ENCODE peak calls at places on chromosomes 4 and X, in five cellular contexts. One of them, this sample, is unnamed.

GRCh38 chrX:81120936-81121351 is 80.8 kb downstream of the HMGN5 start:
- DNase-seq in hepatocyte: peak; percentile 69
- DNase-seq in prostate gland: peak; percentile 16
- DNase-seq in sigmoid colon: peak; percentile 59
- DNase-seq in fibroblast of lung: peak; percentile 49
- DNase-seq in this sample: peak; percentile 73

GRCh38 chr4:144645621-144646522 is at the start of gene HHIP:
- DNase-seq in fibroblast of lung: peak; percentile 78
- DNase-seq in sigmoid colon: peak; percentile 62
- DNase-seq in prostate gland: no peak
- DNase-seq in hepatocyte: peak; percentile 78
- DNase-seq in this sample: peak; percentile 64

GRCh38 chr4:60209588-60209987 is 990.5 kb upstream of the ADGRL3 start:
- DNase-seq in prostate gland: no peak
- DNase-seq in fibroblast of lung: no peak
- DNase-seq in sigmoid colon: no peak
- DNase-seq in hepatocyte: no peak
- DNase-seq in this sample: no peak

GRCh38 chr4:4438891-4439290 is 52.0 kb downstream of the NSG1 start:
- DNase-seq in sigmoid colon: no peak
- DNase-seq in fibroblast of lung: no peak
- DNase-seq in hepatocyte: no peak
- DNase-seq in prostate gland: no peak
- DNase-seq in this sample: no peak

GRCh38 chr4:126727461-126727860 is 905.3 kb upstream of the INTU start:
- DNase-seq in hepatocyte: no peak
- DNase-seq in prostate gland: no peak
- DNase-seq in sigmoid colon: no peak
- DNase-seq in fibroblast of lung: peak; percentile 70
- DNase-seq in this sample: no peak

GRCh38 chrX:149039057-149039456 is 466.0 kb downstream of the IDS start:
- DNase-seq in hepatocyte: no peak
- DNase-seq in prostate gland: no peak
- DNase-seq in sigmoid colon: no peak
- DNase-seq in fibroblast of lung: no peak
- DNase-seq in this sample: no peak

GRCh38 chrX:103608305-103608963 is 671 bp downstream of the TCEAL3 start:
- DNase-seq in fibroblast of lung: no peak
- DNase-seq in hepatocyte: no peak
- DNase-seq in prostate gland: peak; percentile 18
- DNase-seq in sigmoid colon: no peak
- DNase-seq in this sample: no peak

GRCh38 chr4:113756005-113756410 is 5.5 kb downstream of the CAMK2D start:
- DNase-seq in prostate gland: no peak
- DNase-seq in fibroblast of lung: peak; percentile 90
- DNase-seq in sigmoid colon: no peak
- DNase-seq in hepatocyte: no peak
- DNase-seq in this sample: peak; percentile 95

GRCh38 chrX:8191022-8191421 is 20.0 kb upstream of the VCX2 start:
- DNase-seq in prostate gland: peak; percentile 6
- DNase-seq in hepatocyte: peak; percentile 57
- DNase-seq in sigmoid colon: no peak
- DNase-seq in fibroblast of lung: peak; percentile 14
- DNase-seq in this sample: no peak

GRCh38 chr4:156968479-156968984 is 3.1 kb downstream of the PDGFC start:
- DNase-seq in fibroblast of lung: peak; percentile 86
- DNase-seq in hepatocyte: peak; percentile 83
- DNase-seq in sigmoid colon: peak; percentile 82
- DNase-seq in prostate gland: peak; percentile 55
- DNase-seq in this sample: peak; percentile 90

GRCh38 chrX:11151799-11152591 is 40.9 kb downstream of the HCCS start:
- DNase-seq in sigmoid colon: no peak
- DNase-seq in fibroblast of lung: no peak
- DNase-seq in prostate gland: no peak
- DNase-seq in hepatocyte: no peak
- DNase-seq in this sample: no peak

GRCh38 chrX:16839224-16839851 is 30.8 kb downstream of the RBBP7 start:
- DNase-seq in fibroblast of lung: peak; percentile 39
- DNase-seq in prostate gland: no peak
- DNase-seq in sigmoid colon: no peak
- DNase-seq in hepatocyte: no peak
- DNase-seq in this sample: no peak

GRCh38 chr4:128601992-128602695 is 207.4 kb upstream of the JADE1 start:
- DNase-seq in fibroblast of lung: peak; percentile 67
- DNase-seq in hepatocyte: peak; percentile 13
- DNase-seq in sigmoid colon: no peak
- DNase-seq in prostate gland: no peak
- DNase-seq in this sample: no peak

GRCh38 chr4:146124023-146124680 is 51.4 kb upstream of the LSM6 start:
- DNase-seq in prostate gland: no peak
- DNase-seq in hepatocyte: no peak
- DNase-seq in fibroblast of lung: peak; percentile 8
- DNase-seq in sigmoid colon: no peak
- DNase-seq in this sample: peak; percentile 9

GRCh38 chr4:168560184-168560834 is 63.5 kb downstream of the PALLD start:
- DNase-seq in hepatocyte: peak; percentile 56
- DNase-seq in sigmoid colon: no peak
- DNase-seq in fibroblast of lung: peak; percentile 64
- DNase-seq in prostate gland: peak; percentile 60
- DNase-seq in this sample: peak; percentile 36

GRCh38 chrX:23764183-23764582 is 18.8 kb upstream of the SAT1 start:
- DNase-seq in hepatocyte: peak; percentile 23
- DNase-seq in sigmoid colon: no peak
- DNase-seq in fibroblast of lung: no peak
- DNase-seq in prostate gland: no peak
- DNase-seq in this sample: no peak

GRCh38 chrX:110394653-110395052 is 36.0 kb downstream of the RTL9 start:
- DNase-seq in sigmoid colon: no peak
- DNase-seq in prostate gland: no peak
- DNase-seq in hepatocyte: peak; percentile 39
- DNase-seq in fibroblast of lung: peak; percentile 78
- DNase-seq in this sample: no peak

GRCh38 chrX:154486052-154486395 is 391 bp downstream of the UBL4A start:
- DNase-seq in hepatocyte: peak; percentile 33
- DNase-seq in prostate gland: no peak
- DNase-seq in fibroblast of lung: no peak
- DNase-seq in sigmoid colon: peak; percentile 74
- DNase-seq in this sample: no peak

GRCh38 chrX:17065100-17065499 is 118.6 kb downstream of the REPS2 start:
- DNase-seq in fibroblast of lung: no peak
- DNase-seq in sigmoid colon: no peak
- DNase-seq in prostate gland: no peak
- DNase-seq in hepatocyte: no peak
- DNase-seq in this sample: no peak

GRCh38 chr4:99047710-99048109 is 40.9 kb downstream of the ADH5 start:
- DNase-seq in fibroblast of lung: no peak
- DNase-seq in prostate gland: no peak
- DNase-seq in hepatocyte: no peak
- DNase-seq in sigmoid colon: no peak
- DNase-seq in this sample: no peak
- H3K36me3 ChIP-seq in fibroblast of lung: peaks cover 4% of the 10 kb centered on the region
- H3K36me3 ChIP-seq in prostate gland: no peaks in the 10 kb centered on the region
- H3K36me3 ChIP-seq in hepatocyte: no peaks in the 10 kb centered on the region
- H3K36me3 ChIP-seq in sigmoid colon: peaks cover 60% of the 10 kb centered on the region
- H3K36me3 ChIP-seq in this sample: peaks cover 46% of the 10 kb centered on the region

GRCh38 chr4:94566420-94566819 is 114.7 kb downstream of the PDLIM5 start:
- DNase-seq in sigmoid colon: no peak
- DNase-seq in hepatocyte: no peak
- DNase-seq in fibroblast of lung: no peak
- DNase-seq in prostate gland: no peak
- DNase-seq in this sample: no peak

GRCh38 chr4:94564252-94564651 is 112.5 kb downstream of the PDLIM5 start:
- DNase-seq in fibroblast of lung: no peak
- DNase-seq in hepatocyte: peak; percentile 43
- DNase-seq in sigmoid colon: no peak
- DNase-seq in prostate gland: no peak
- DNase-seq in this sample: no peak

GRCh38 chr4:94571301-94571700 is 119.6 kb downstream of the PDLIM5 start:
- DNase-seq in prostate gland: no peak
- DNase-seq in hepatocyte: no peak
- DNase-seq in sigmoid colon: no peak
- DNase-seq in fibroblast of lung: no peak
- DNase-seq in this sample: no peak

GRCh38 chr4:94570558-94570957 is 118.8 kb downstream of the PDLIM5 start:
- DNase-seq in hepatocyte: no peak
- DNase-seq in fibroblast of lung: no peak
- DNase-seq in prostate gland: no peak
- DNase-seq in sigmoid colon: no peak
- DNase-seq in this sample: no peak

GRCh38 chr4:94567811-94568210 is 116.1 kb downstream of the PDLIM5 start:
- DNase-seq in fibroblast of lung: no peak
- DNase-seq in prostate gland: no peak
- DNase-seq in sigmoid colon: no peak
- DNase-seq in hepatocyte: no peak
- DNase-seq in this sample: no peak
- H3K4me3 ChIP-seq in fibroblast of lung: no peak overlapping the region
- H3K4me3 ChIP-seq in prostate gland: no peak overlapping the region
- H3K4me3 ChIP-seq in sigmoid colon: no peak overlapping the region
- H3K4me3 ChIP-seq in hepatocyte: no peak overlapping the region
- H3K4me3 ChIP-seq in this sample: no peak overlapping the region

GRCh38 chrX:140524556-140524955 is 19.7 kb upstream of the SOX3 start:
- DNase-seq in fibroblast of lung: peak; percentile 84
- DNase-seq in prostate gland: no peak
- DNase-seq in hepatocyte: no peak
- DNase-seq in sigmoid colon: no peak
- DNase-seq in this sample: no peak
- H3K27me3 ChIP-seq in fibroblast of lung: no peaks in the 10 kb centered on the region
- H3K27me3 ChIP-seq in prostate gland: no peaks in the 10 kb centered on the region
- H3K27me3 ChIP-seq in hepatocyte: no peaks in the 10 kb centered on the region
- H3K27me3 ChIP-seq in sigmoid colon: no peaks in the 10 kb centered on the region
- H3K27me3 ChIP-seq in this sample: peaks cover 20% of the 10 kb centered on the region

GRCh38 chr4:143517764-143518163 is 4.3 kb downstream of the SMARCA5 start:
- DNase-seq in hepatocyte: no peak
- DNase-seq in sigmoid colon: no peak
- DNase-seq in fibroblast of lung: no peak
- DNase-seq in prostate gland: no peak
- DNase-seq in this sample: no peak

GRCh38 chr4:143512978-143513313 is 556 bp upstream of the SMARCA5 start:
- DNase-seq in fibroblast of lung: no peak
- DNase-seq in hepatocyte: no peak
- DNase-seq in prostate gland: no peak
- DNase-seq in sigmoid colon: no peak
- DNase-seq in this sample: no peak

GRCh38 chr4:143513314-143514211 is at the start of gene SMARCA5:
- DNase-seq in fibroblast of lung: peak; percentile 95
- DNase-seq in prostate gland: peak; percentile 97
- DNase-seq in sigmoid colon: peak; percentile 99
- DNase-seq in hepatocyte: peak; percentile 99
- DNase-seq in this sample: peak; percentile 99

GRCh38 chr4:143514432-143514831 is 930 bp downstream of the SMARCA5 start:
- DNase-seq in sigmoid colon: peak; percentile 81
- DNase-seq in prostate gland: peak; percentile 29
- DNase-seq in hepatocyte: peak; percentile 61
- DNase-seq in fibroblast of lung: peak; percentile 67
- DNase-seq in this sample: peak; percentile 52

GRCh38 chr4:143515905-143516304 is 2.4 kb downstream of the SMARCA5 start:
- DNase-seq in hepatocyte: no peak
- DNase-seq in prostate gland: no peak
- DNase-seq in fibroblast of lung: no peak
- DNase-seq in sigmoid colon: no peak
- DNase-seq in this sample: no peak
- H3K36me3 ChIP-seq in hepatocyte: no peaks in the 10 kb centered on the region
- H3K36me3 ChIP-seq in prostate gland: no peaks in the 10 kb centered on the region
- H3K36me3 ChIP-seq in fibroblast of lung: peaks cover 2% of the 10 kb centered on the region
- H3K36me3 ChIP-seq in sigmoid colon: peaks cover 31% of the 10 kb centered on the region
- H3K36me3 ChIP-seq in this sample: peaks cover 46% of the 10 kb centered on the region

GRCh38 chr4:2936773-2937145 is 26.4 kb downstream of the NOP14 start:
- DNase-seq in fibroblast of lung: peak; percentile 85
- DNase-seq in sigmoid colon: peak; percentile 58
- DNase-seq in prostate gland: no peak
- DNase-seq in hepatocyte: peak; percentile 42
- DNase-seq in this sample: no peak
- H3K4me3 ChIP-seq in fibroblast of lung: no peak overlapping the region
- H3K4me3 ChIP-seq in sigmoid colon: no peak overlapping the region
- H3K4me3 ChIP-seq in prostate gland: no peak overlapping the region
- H3K4me3 ChIP-seq in hepatocyte: no peak overlapping the region
- H3K4me3 ChIP-seq in this sample: no peak overlapping the region

DNA sequence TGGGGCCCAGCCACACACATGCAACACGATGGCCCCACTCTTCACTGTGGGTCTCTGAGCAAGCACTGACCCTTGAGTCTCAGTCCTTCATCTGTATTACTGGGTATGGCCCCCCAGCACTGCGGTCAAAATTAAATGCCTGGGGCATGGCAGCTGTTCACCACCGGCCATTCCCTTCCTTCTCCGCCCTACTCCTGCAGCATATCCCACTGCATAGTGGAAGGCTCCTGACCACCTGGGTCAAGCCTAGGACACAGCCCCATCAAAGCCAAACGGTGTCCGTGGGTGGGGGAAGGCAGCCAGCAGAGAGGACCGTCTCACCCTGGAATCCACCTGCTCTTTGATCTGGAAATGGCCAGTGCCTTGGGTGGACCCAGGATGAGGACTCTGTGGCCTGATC is 30.7 kb downstream of the PPP2R2C start:
- DNase-seq in fibroblast of lung: no peak
- DNase-seq in hepatocyte: no peak
- DNase-seq in prostate gland: no peak
- DNase-seq in sigmoid colon: no peak
- DNase-seq in this sample: no peak
- H3K27me3 ChIP-seq in fibroblast of lung: no peaks in the 10 kb centered on the region
- H3K27me3 ChIP-seq in hepatocyte: no peaks in the 10 kb centered on the region
- H3K27me3 ChIP-seq in prostate gland: no peaks in the 10 kb centered on the region
- H3K27me3 ChIP-seq in sigmoid colon: peaks cover 24% of the 10 kb centered on the region
- H3K27me3 ChIP-seq in this sample: peaks cover 71% of the 10 kb centered on the region

GRCh38 chr4:119521306-119521705 is 107.3 kb downstream of the PDE5A start:
- DNase-seq in prostate gland: no peak
- DNase-seq in fibroblast of lung: no peak
- DNase-seq in hepatocyte: peak; percentile 62
- DNase-seq in sigmoid colon: no peak
- DNase-seq in this sample: no peak

GRCh38 chr4:119518915-119519410 is 109.6 kb downstream of the PDE5A start:
- DNase-seq in sigmoid colon: no peak
- DNase-seq in prostate gland: no peak
- DNase-seq in hepatocyte: no peak
- DNase-seq in fibroblast of lung: no peak
- DNase-seq in this sample: no peak

GRCh38 chr4:119523399-119523798 is 105.2 kb downstream of the PDE5A start:
- DNase-seq in fibroblast of lung: peak; percentile 60
- DNase-seq in prostate gland: no peak
- DNase-seq in sigmoid colon: no peak
- DNase-seq in hepatocyte: no peak
- DNase-seq in this sample: no peak

GRCh38 chr4:119517361-119518229 is 111.0 kb downstream of the PDE5A start:
- DNase-seq in hepatocyte: peak; percentile 32
- DNase-seq in prostate gland: no peak
- DNase-seq in sigmoid colon: no peak
- DNase-seq in fibroblast of lung: peak; percentile 91
- DNase-seq in this sample: no peak

GRCh38 chr4:119518230-119518892 is 110.2 kb downstream of the PDE5A start:
- DNase-seq in sigmoid colon: no peak
- DNase-seq in fibroblast of lung: no peak
- DNase-seq in prostate gland: no peak
- DNase-seq in hepatocyte: no peak
- DNase-seq in this sample: no peak
- H3K36me3 ChIP-seq in sigmoid colon: peaks cover 80% of the 10 kb centered on the region
- H3K36me3 ChIP-seq in fibroblast of lung: peaks cover 8% of the 10 kb centered on the region
- H3K36me3 ChIP-seq in prostate gland: no peaks in the 10 kb centered on the region
- H3K36me3 ChIP-seq in hepatocyte: peaks cover 6% of the 10 kb centered on the region
- H3K36me3 ChIP-seq in this sample: no peaks in the 10 kb centered on the region

This sample was measured in A673.